ENCODE peak calls at places on chromosome 3, in six cellular contexts. H is A549, X is GM12878, C is upper lobe of left lung, V is K562, K is HepG2. D is an unnamed sample.

GRCh38 chr3:64798316-64798715 is 110.5 kb upstream of the ADAMTS9 start:
- ATAC-seq in K (no peak), C (no peak), X (no peak), H (no peak), V (no peak), D (peak; percentile 60)

GRCh38 chr3:188021502-188022040 is 132.4 kb upstream of the LPP start:
- ATAC-seq in X (no peak), C (no peak), K (peak; percentile 86), V (no peak), H (no peak), D (no peak)

GRCh38 chr3:98325055-98325454 is 28.6 kb upstream of the OR5K4 start:
- ATAC-seq in X (no peak), K (no peak), H (no peak), C (no peak), V (no peak), D (no peak)

GRCh38 chr3:38020342-38020726 is 9.1 kb downstream of the PLCD1 start:
- ATAC-seq in K (no peak), C (no peak), X (no peak), H (no peak), V (no peak), D (no peak)

GRCh38 chr3:52004906-52005395 is 9.3 kb upstream of the RPL29 start:
- ATAC-seq in H (no peak), X (no peak), V (no peak), K (no peak), C (no peak), D (no peak)

GRCh38 chr3:156388469-156389150 is 166.3 kb downstream of the SSR3 start:
- ATAC-seq in X (peak; percentile 37), H (no peak), C (no peak), K (no peak), V (no peak), D (peak; percentile 13)

GRCh38 chr3:37912052-37912733 is 50.5 kb downstream of the CTDSPL start:
- ATAC-seq in V (peak; percentile 90), K (peak; percentile 66), C (peak; percentile 69), X (no peak), H (no peak), D (no peak)

GRCh38 chr3:115187149-115187757 is 40.2 kb upstream of the ZBTB20 start:
- ATAC-seq in V (no peak), K (no peak), C (no peak), X (peak; percentile 100), H (no peak), D (no peak)

GRCh38 chr3:133159498-133160475 is 121.6 kb downstream of the TMEM108 start:
- ATAC-seq in V (peak; percentile 92), H (no peak), C (no peak), X (peak; percentile 79), K (no peak), D (no peak)

GRCh38 chr3:174191380-174191779 is 667.8 kb upstream of the NAALADL2 start:
- ATAC-seq in X (peak; percentile 81), V (no peak), K (no peak), H (no peak), C (no peak), D (no peak)

GRCh38 chr3:150609988-150610387 is 6.9 kb downstream of the SELENOT start:
- ATAC-seq in C (no peak), X (peak; percentile 13), K (no peak), V (no peak), H (no peak), D (no peak)

GRCh38 chr3:58179235-58180098 is 31.3 kb downstream of the DNASE1L3 start:
- ATAC-seq in V (no peak), C (no peak), K (peak; percentile 4), X (no peak), H (peak; percentile 2), D (no peak)

GRCh38 chr3:76585794-76586392 is 454.0 kb upstream of the ROBO2 start:
- ATAC-seq in H (no peak), X (peak; percentile 59), V (no peak), K (peak; percentile 41), C (no peak), D (no peak)

GRCh38 chr3:196288141-196288460 is 575 bp upstream of the PCYT1A start:
- ATAC-seq in C (no peak), K (no peak), V (no peak), H (peak; percentile 48), X (no peak), D (no peak)

GRCh38 chr3:197364410-197365071 is 66.1 kb upstream of the DLG1 start:
- ATAC-seq in V (no peak), H (no peak), X (no peak), C (no peak), K (peak; percentile 92), D (no peak)

GRCh38 chr3:123660900-123661299 is 76.0 kb upstream of the HACD2 start:
- ATAC-seq in V (no peak), K (no peak), X (no peak), C (peak; percentile 65), H (no peak), D (peak; percentile 89)
- TF ChIP-seq EP300 in V (no peak), K (no peak), X (no peak), C (no peak), H (no peak), D (peak; percentile 85)

DNA sequence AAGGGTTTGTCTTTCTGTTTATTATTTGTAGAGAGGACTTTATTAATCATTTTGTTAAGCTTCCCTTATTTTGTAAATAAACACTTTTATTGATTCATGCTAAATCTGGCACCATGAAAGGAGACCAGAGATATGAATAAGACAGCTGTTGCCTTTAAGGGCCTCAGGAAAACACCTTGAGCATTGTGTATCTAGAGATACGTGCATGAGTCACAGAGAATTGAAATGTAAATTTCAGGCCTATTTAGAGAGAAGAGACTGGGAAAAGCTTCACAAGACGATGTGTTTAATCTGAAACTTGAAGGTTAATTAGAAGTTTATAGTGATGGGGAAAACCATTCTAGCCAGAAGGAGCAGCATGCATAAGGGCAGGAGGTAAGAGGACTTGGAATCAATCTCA is 28.6 kb upstream of the UTS2B start:
- ATAC-seq in X (peak; percentile 44), H (no peak), V (no peak), C (no peak), K (no peak), D (no peak)
- H3K4me1 ChIP-seq in X (peaks cover 17% of the 10 kb centered on the region), H (peaks cover 19% of the 10 kb centered on the region), V (no peaks in the 10 kb centered on the region), C (peaks cover 5% of the 10 kb centered on the region), K (peaks cover 41% of the 10 kb centered on the region), D (peaks cover 12% of the 10 kb centered on the region)

GRCh38 chr3:11736136-11736833 is 92.6 kb upstream of the VGLL4 start:
- ATAC-seq in X (no peak), C (no peak), V (no peak), H (no peak), K (no peak), D (no peak)
- TF ChIP-seq EP300 in X (no peak), C (no peak), V (no peak), H (no peak), K (no peak), D (no peak)

GRCh38 chr3:169171739-169172138 is 491.8 kb downstream of the MECOM start:
- ATAC-seq in V (no peak), X (no peak), K (no peak), C (no peak), H (no peak), D (no peak)
- H3K4me1 ChIP-seq in V (no peaks in the 10 kb centered on the region), X (no peaks in the 10 kb centered on the region), K (no peaks in the 10 kb centered on the region), C (no peaks in the 10 kb centered on the region), H (no peaks in the 10 kb centered on the region), D (no peaks in the 10 kb centered on the region)

GRCh38 chr3:49855662-49856061 is 702 bp downstream of the TRAIP start:
- ATAC-seq in V (no peak), C (no peak), X (no peak), H (no peak), K (no peak), D (no peak)

GRCh38 chr3:49859576-49860305 is 3.4 kb upstream of the TRAIP start:
- ATAC-seq in V (no peak), H (no peak), K (no peak), X (no peak), C (no peak), D (no peak)

GRCh38 chr3:49856181-49857005 is at the start of gene TRAIP:
- ATAC-seq in C (peak; percentile 96), H (peak; percentile 96), V (peak; percentile 99), K (peak; percentile 95), X (peak; percentile 99), D (peak; percentile 99)
- TF ChIP-seq EP300 in C (no peak), H (no peak), V (no peak), K (no peak), X (no peak), D (no peak)

GRCh38 chr3:24141548-24141947 is 196.5 kb downstream of the NR1D2 start:
- ATAC-seq in X (no peak), V (no peak), K (no peak), C (no peak), H (no peak), D (no peak)

GRCh38 chr3:24139463-24140412 is 194.7 kb downstream of the NR1D2 start:
- ATAC-seq in V (no peak), H (no peak), X (no peak), C (no peak), K (no peak), D (peak; percentile 44)

GRCh38 chr3:24138876-24139256 is 193.8 kb downstream of the NR1D2 start:
- ATAC-seq in X (no peak), C (no peak), K (no peak), V (no peak), H (no peak), D (no peak)

GRCh38 chr3:24145481-24145880 is 200.4 kb downstream of the NR1D2 start:
- ATAC-seq in C (no peak), H (no peak), V (no peak), K (no peak), X (no peak), D (no peak)

DNA sequence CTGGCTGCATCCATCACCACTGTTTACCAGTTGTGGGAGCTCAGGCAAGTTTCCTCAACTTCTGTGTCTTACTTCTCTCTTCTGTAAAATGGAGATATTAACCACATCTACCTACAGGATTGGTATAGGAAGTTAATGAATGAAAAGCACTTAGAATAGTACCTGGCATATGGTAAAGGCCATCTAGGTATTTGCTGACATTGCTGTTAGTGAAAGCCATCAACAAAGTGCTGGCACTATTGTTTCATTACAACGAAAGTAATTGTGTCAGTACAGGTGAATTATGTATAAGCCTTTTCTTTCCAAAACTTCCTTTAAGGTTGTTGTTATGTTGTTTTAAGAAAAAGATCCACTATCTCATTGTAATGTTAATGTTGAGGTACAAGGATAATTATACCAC is 197.0 kb downstream of the NR1D2 start:
- ATAC-seq in V (no peak), X (no peak), H (no peak), K (no peak), C (no peak), D (no peak)
- H3K4me1 ChIP-seq in V (no peaks in the 10 kb centered on the region), X (no peaks in the 10 kb centered on the region), H (peaks cover 32% of the 10 kb centered on the region), K (no peaks in the 10 kb centered on the region), C (peaks cover 4% of the 10 kb centered on the region), D (peaks cover 72% of the 10 kb centered on the region)

D was measured in gastroesophageal sphincter.